ENCODE peak calls at places on chromosomes 12 and 14, in five cellular contexts. R is substantia nigra, Y is A549, J is GM04504, A is skeletal muscle cell. C is an unnamed sample.
A peak's percentile ranks its signal among the peaks of the same experiment; 100 is the strongest.

GRCh38 chr12:26172478-26172877 is 22.9 kb upstream of the SSPN start:
- DNase-seq in Y (no peak), R (no peak), A (no peak), J (no peak), C (no peak)

GRCh38 chr12:14239350-14239934 is 126.0 kb upstream of the ATF7IP start:
- DNase-seq in J (no peak), Y (peak; percentile 47), R (no peak), A (peak; percentile 9), C (peak; percentile 81)

GRCh38 chr14:73502017-73502619 is 11.4 kb downstream of the RIOX1 start:
- DNase-seq in R (no peak), A (no peak), Y (no peak), J (no peak), C (no peak)

GRCh38 chr12:1256991-1257390 is 266.0 kb downstream of the ERC1 start:
- DNase-seq in Y (no peak), R (no peak), J (no peak), A (no peak), C (no peak)

GRCh38 chr12:79329933-79330332 is 360.8 kb downstream of the PAWR start:
- DNase-seq in A (peak; percentile 12), Y (no peak), J (no peak), R (no peak), C (no peak)

GRCh38 chr14:63632932-63633514 is 8.6 kb downstream of the WDR89 start:
- DNase-seq in A (no peak), R (no peak), Y (peak; percentile 30), J (no peak), C (peak; percentile 35)

GRCh38 chr12:75706786-75707605 is 195.6 kb upstream of the KRR1 start:
- DNase-seq in A (peak; percentile 65), R (no peak), Y (no peak), J (no peak), C (no peak)

GRCh38 chr14:36766974-36767373 is 105.3 kb downstream of the PAX9 start:
- DNase-seq in Y (no peak), A (no peak), R (no peak), J (no peak), C (no peak)

GRCh38 chr12:69698054-69698453 is 1.0 kb downstream of the BEST3 start:
- DNase-seq in R (no peak), A (no peak), J (no peak), Y (no peak), C (no peak)

GRCh38 chr12:80033457-80033856 is 65.9 kb upstream of the OTOGL start:
- DNase-seq in R (no peak), J (peak; percentile 39), Y (peak; percentile 21), A (peak; percentile 83), C (no peak)

GRCh38 chr14:100533647-100534485 is 53.4 kb downstream of the BEGAIN start:
- DNase-seq in R (no peak), Y (no peak), A (no peak), J (no peak), C (no peak)

GRCh38 chr14:55077691-55078151 is 26.3 kb downstream of the MAPK1IP1L start:
- DNase-seq in Y (no peak), R (no peak), J (no peak), A (peak; percentile 47), C (peak; percentile 91)

GRCh38 chr12:85363382-85364190 is 83.6 kb downstream of the ALX1 start:
- DNase-seq in A (peak; percentile 5), R (no peak), Y (no peak), J (no peak), C (no peak)

GRCh38 chr12:81533054-81533453 is 226.1 kb downstream of the PPFIA2 start:
- DNase-seq in J (no peak), R (no peak), A (no peak), Y (no peak), C (no peak)

GRCh38 chr12:81146228-81147225 is 68.6 kb downstream of the ACSS3 start:
- DNase-seq in A (no peak), J (no peak), Y (no peak), R (no peak), C (no peak)

GRCh38 chr12:6072302-6072752 is 52.1 kb downstream of the VWF start:
- DNase-seq in A (no peak), J (no peak), R (no peak), Y (peak; percentile 66), C (no peak)

GRCh38 chr14:22026527-22026926 is 352.9 kb upstream of the OR4E1 start:
- DNase-seq in A (no peak), R (no peak), Y (no peak), J (no peak), C (no peak)

GRCh38 chr14:94044476-94045091 is 18.4 kb downstream of the OTUB2 start:
- DNase-seq in J (no peak), R (no peak), A (no peak), Y (no peak), C (no peak)

GRCh38 chr12:130577348-130577747 is 138.8 kb downstream of the RIMBP2 start:
- DNase-seq in J (no peak), A (no peak), R (no peak), Y (no peak), C (no peak)

GRCh38 chr14:64804754-64805260 is 74.9 kb downstream of the SPTB start:
- DNase-seq in R (no peak), J (no peak), A (no peak), Y (no peak), C (no peak)

GRCh38 chr14:33943081-33943480 is 7.8 kb downstream of the EGLN3 start:
- DNase-seq in J (no peak), R (peak; percentile 29), Y (no peak), A (no peak), C (peak; percentile 34)

GRCh38 chr12:110615171-110615570 is 1.2 kb downstream of the TCTN1 start:
- DNase-seq in J (no peak), Y (no peak), R (no peak), A (no peak), C (no peak)

GRCh38 chr12:123069436-123070266 is 81.2 kb downstream of the PITPNM2 start:
- DNase-seq in J (no peak), Y (no peak), R (no peak), A (no peak), C (no peak)

GRCh38 chr12:88752183-88752582 is 171.9 kb upstream of the KITLG start:
- DNase-seq in A (no peak), J (no peak), R (no peak), Y (no peak), C (peak; percentile 81)

GRCh38 chr14:81326451-81326850 is 73.7 kb downstream of the STON2 start:
- DNase-seq in J (no peak), Y (no peak), A (no peak), R (no peak), C (no peak)

C was measured in LoVo.